ENCODE peak calls at places on chromosomes 4 and X, in seven cellular contexts. T is heart right ventricle, G is choroid plexus epithelial cell, V is endodermal cell, U is mucosa of descending colon, I is dorsolateral prefrontal cortex, L is left ventricle myocardium inferior. Z is an unnamed sample.

GRCh38 chr4:8471211-8471875 is 30.8 kb downstream of the TRMT44 start:
- DNase-seq in L (no peak), V (no peak), U (no peak), T (no peak), I (no peak), G (no peak), Z (no peak)

GRCh38 chr4:15793506-15794363 is 15.6 kb downstream of the CD38 start:
- DNase-seq in U (no peak), I (no peak), L (no peak), T (no peak), V (no peak), G (peak; percentile 31), Z (no peak)

GRCh38 chrX:124033821-124034220 is 72.3 kb downstream of the STAG2 start:
- DNase-seq in G (peak; percentile 38), I (no peak), V (no peak), T (no peak), L (no peak), U (no peak), Z (peak; percentile 8)

GRCh38 chr4:7472443-7473013 is 37.8 kb upstream of the PSAPL1 start:
- DNase-seq in G (no peak), I (no peak), T (no peak), U (no peak), L (no peak), V (no peak), Z (no peak)

GRCh38 chr4:113349400-113349799 is 299.9 kb downstream of the ANK2 start:
- DNase-seq in I (no peak), T (no peak), U (no peak), V (no peak), L (no peak), G (no peak), Z (no peak)

GRCh38 chr4:187598246-187598645 is 397.3 kb upstream of the ZFP42 start:
- DNase-seq in T (no peak), L (no peak), I (no peak), U (no peak), V (no peak), G (peak; percentile 60), Z (no peak)

GRCh38 chr4:184282251-184282713 is 64.6 kb upstream of the ENPP6 start:
- DNase-seq in V (peak; percentile 59), I (no peak), G (no peak), T (no peak), U (peak; percentile 65), L (no peak), Z (peak; percentile 82)

GRCh38 chrX:74437530-74437929 is 16.2 kb downstream of the SLC16A2 start:
- DNase-seq in I (no peak), V (no peak), T (no peak), U (no peak), L (no peak), G (no peak), Z (peak; percentile 61)

GRCh38 chrX:103792916-103793540 is 16.4 kb downstream of the PLP1 start:
- DNase-seq in V (no peak), L (no peak), G (peak; percentile 69), T (no peak), U (no peak), I (no peak), Z (peak; percentile 64)

GRCh38 chr4:81429607-81430006 is 42.1 kb downstream of the RASGEF1B start:
- DNase-seq in I (no peak), U (no peak), L (no peak), V (no peak), G (no peak), T (no peak), Z (no peak)

GRCh38 chr4:95232358-95233156 is 316.2 kb downstream of the UNC5C start:
- DNase-seq in U (no peak), T (no peak), V (no peak), I (no peak), G (no peak), L (no peak), Z (no peak)

GRCh38 chr4:102169345-102169744 is 175.9 kb downstream of the SLC39A8 start:
- DNase-seq in L (no peak), T (no peak), I (no peak), G (peak; percentile 26), V (peak; percentile 67), U (no peak), Z (no peak)

GRCh38 chrX:1870421-1870820 is 255.6 kb downstream of the ASMT start:
- DNase-seq in U (no peak), V (no peak), L (no peak), G (no peak), I (no peak), T (no peak), Z (no peak)

GRCh38 chr4:19739101-19739651 is 512.5 kb upstream of the SLIT2 start:
- DNase-seq in I (no peak), G (peak; percentile 97), U (no peak), T (no peak), L (no peak), V (no peak), Z (peak; percentile 89)

GRCh38 chr4:3449047-3449573 is 7.3 kb downstream of the HGFAC start:
- DNase-seq in V (no peak), T (peak; percentile 10), G (no peak), L (peak; percentile 5), I (no peak), U (no peak), Z (no peak)

GRCh38 chr4:185712350-185713024 is 99.5 kb downstream of the SORBS2 start:
- DNase-seq in I (no peak), T (no peak), G (no peak), L (no peak), U (no peak), V (no peak), Z (no peak)

GRCh38 chr4:131061734-131062133 is 1965.8 kb downstream of the C4orf33 start:
- DNase-seq in I (no peak), V (no peak), G (no peak), L (no peak), U (no peak), T (no peak), Z (no peak)

GRCh38 chr4:110917835-110918234 is 295.0 kb upstream of the PITX2 start:
- DNase-seq in V (no peak), T (no peak), G (no peak), L (no peak), I (no peak), U (no peak), Z (no peak)

GRCh38 chr4:166741709-166742108 is 492.6 kb downstream of the SPOCK3 start:
- DNase-seq in L (no peak), G (no peak), U (no peak), T (no peak), V (no peak), I (no peak), Z (no peak)

GRCh38 chr4:175469519-175469918 is 342.5 kb downstream of the GPM6A start:
- DNase-seq in I (no peak), T (no peak), G (peak; percentile 34), V (no peak), L (no peak), U (no peak), Z (peak; percentile 51)

GRCh38 chrX:77076896-77077295 is 370.3 kb upstream of the FGF16 start:
- DNase-seq in U (no peak), L (no peak), G (no peak), I (no peak), T (no peak), V (no peak), Z (no peak)

GRCh38 chrX:133516691-133517090 is 101.4 kb upstream of the GPC4 start:
- DNase-seq in L (no peak), T (no peak), V (no peak), U (no peak), I (no peak), G (no peak), Z (no peak)

GRCh38 chrX:135505356-135505755 is 15.1 kb upstream of the INTS6L start:
- DNase-seq in V (no peak), L (no peak), G (no peak), U (no peak), T (no peak), I (no peak), Z (peak; percentile 52)

GRCh38 chr4:157220026-157220881 is at the start of gene GRIA2:
- DNase-seq in T (peak; percentile 42), V (peak; percentile 94), U (peak; percentile 36), I (peak; percentile 75), L (no peak), G (peak; percentile 58), Z (peak; percentile 66)

GRCh38 chrX:10612215-10612614 is 8.2 kb downstream of the MID1 start:
- DNase-seq in V (no peak), L (no peak), T (no peak), I (no peak), G (peak; percentile 61), U (no peak), Z (peak; percentile 54)

GRCh38 chrX:9310596-9310995 is 154.3 kb upstream of the TBL1X start:
- DNase-seq in V (no peak), L (no peak), T (no peak), G (no peak), U (no peak), I (no peak), Z (no peak)

GRCh38 chr4:135073389-135073788 is 871.8 kb upstream of the PABPC4L start:
- DNase-seq in U (no peak), I (no peak), T (no peak), L (no peak), V (no peak), G (no peak), Z (no peak)
- TF ChIP-seq CTCF in U (no peak), I (no peak), T (no peak), L (no peak), V (no peak), G (no peak), Z (no peak)

DNA sequence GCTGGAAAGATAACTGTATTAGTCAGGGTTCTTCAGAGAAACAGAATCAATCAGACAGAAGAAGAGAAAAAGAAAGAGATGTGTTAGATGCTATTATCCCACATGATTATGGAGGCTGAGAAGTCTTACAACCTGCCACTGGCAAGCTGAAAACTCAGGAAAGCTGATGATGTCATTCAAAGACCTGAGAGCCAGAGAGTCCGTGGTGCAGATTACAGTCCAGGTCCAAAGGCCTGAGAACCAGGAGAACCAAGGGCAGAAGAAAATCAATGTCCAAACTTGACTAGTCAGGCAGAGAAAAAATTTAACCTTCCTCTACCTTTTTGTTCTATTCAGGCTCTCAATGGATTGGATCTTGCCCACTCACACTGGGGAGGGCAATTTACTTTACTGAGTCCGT is 172.5 kb downstream of the QDPR start:
- DNase-seq in T (no peak), L (no peak), I (no peak), U (no peak), V (no peak), G (no peak), Z (no peak)
- H3K4me3 ChIP-seq in T (no peak overlapping the region), L (no peak overlapping the region), I (no peak overlapping the region), U (no peak overlapping the region), V (no peak overlapping the region), G (no peak overlapping the region), Z (no peak overlapping the region)

GRCh38 chr4:64617813-64618212 is 208.6 kb upstream of the TECRL start:
- DNase-seq in G (no peak), U (no peak), T (no peak), L (no peak), I (no peak), V (no peak), Z (peak; percentile 26)
- TF ChIP-seq CTCF in G (no peak), U (no peak), T (no peak), L (no peak), I (no peak), V (peak; percentile 69), Z (no peak)

DNA sequence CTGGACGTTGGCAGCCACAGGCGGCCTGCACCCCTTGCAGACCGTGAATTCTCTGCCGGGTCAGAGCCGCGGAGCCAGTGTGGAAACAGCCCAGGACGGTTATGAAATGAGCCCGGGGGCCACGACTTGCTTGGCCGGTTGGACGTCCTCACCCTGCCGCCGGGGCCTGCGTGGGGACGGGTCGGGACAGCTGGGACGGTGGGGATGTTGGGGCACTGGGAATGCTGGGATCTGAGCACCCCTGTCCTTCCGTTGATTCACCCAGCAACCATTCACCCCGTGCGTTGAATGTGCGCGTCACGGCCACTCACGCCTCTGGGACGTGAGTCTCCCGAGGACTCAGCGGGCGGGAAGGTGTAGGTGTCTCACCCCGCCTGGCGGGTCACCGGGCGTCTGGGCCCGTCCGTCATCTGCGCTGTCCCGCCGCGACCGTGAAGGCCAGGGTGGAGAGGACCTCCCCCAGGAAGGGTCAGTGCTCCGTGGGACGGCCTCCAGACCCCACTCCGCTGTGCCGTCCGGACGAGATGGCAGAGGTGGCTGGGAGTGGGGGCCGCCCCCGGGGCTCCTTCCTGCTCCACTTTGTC is 4.5 kb upstream of the PLCXD1 start:
- DNase-seq in I (no peak), U (peak; percentile 28), L (no peak), T (peak; percentile 37), G (peak; percentile 31), V (no peak), Z (peak; percentile 91)
- H3K4me3 ChIP-seq in I (peak overlapping the region; percentile 58), U (peak overlapping the region; percentile 54), L (peak overlapping the region; percentile 74), T (peak overlapping the region; percentile 55), G (peak overlapping the region; percentile 59), V (peak overlapping the region; percentile 84), Z (peak overlapping the region; percentile 77)